ENCODE peak calls at places on chromosome 20, in eight cellular contexts. M is ascending aorta; D is psoas muscle; S is transverse colon; P is naive thymus-derived CD4-positive, alpha-beta T cell; H is mesenchymal stem cell; E is right cardiac atrium; O is fibroblast of lung. R is an unnamed sample.
A peak's percentile ranks its signal among the peaks of the same experiment; 100 is the strongest.

GRCh38 chr20:14879020-14879697 is 541.7 kb upstream of the FLRT3 start:
- DNase-seq in D (no peak), P (no peak), S (no peak), O (peak; percentile 70), M (no peak), E (no peak), H (peak; percentile 55), R (no peak)

GRCh38 chr20:22288957-22289356 is 295.4 kb downstream of the FOXA2 start:
- DNase-seq in O (no peak), M (no peak), H (no peak), S (no peak), P (no peak), E (no peak), D (no peak), R (no peak)

GRCh38 chr20:62768815-62769287 is 27.4 kb upstream of the MRGBP start:
- DNase-seq in M (no peak), H (no peak), D (no peak), P (no peak), E (peak; percentile 33), S (peak; percentile 41), O (no peak), R (peak; percentile 72)

GRCh38 chr20:60294627-60295026 is 336.4 kb downstream of the CDH26 start:
- DNase-seq in O (no peak), E (no peak), M (no peak), H (no peak), S (no peak), P (no peak), D (no peak), R (no peak)

GRCh38 chr20:9262653-9263194 is 193.8 kb downstream of the PLCB4 start:
- DNase-seq in E (no peak), O (peak; percentile 17), H (peak; percentile 57), P (no peak), D (no peak), M (no peak), S (no peak), R (no peak)

GRCh38 chr20:22382742-22383141 is 201.6 kb downstream of the FOXA2 start:
- DNase-seq in O (no peak), H (no peak), S (no peak), D (no peak), P (no peak), E (no peak), M (no peak), R (no peak)

GRCh38 chr20:10939297-10939949 is 265.6 kb upstream of the JAG1 start:
- DNase-seq in P (no peak), S (no peak), H (no peak), E (no peak), O (peak; percentile 12), D (no peak), M (no peak), R (no peak)

GRCh38 chr20:50423758-50424157 is 86.4 kb upstream of the PTPN1 start:
- DNase-seq in M (no peak), E (no peak), O (no peak), S (no peak), D (peak; percentile 43), P (no peak), H (no peak), R (no peak)

GRCh38 chr20:43516251-43516824 is 8.8 kb downstream of the L3MBTL1 start:
- DNase-seq in D (no peak), M (no peak), S (no peak), P (no peak), E (no peak), H (no peak), O (no peak), R (no peak)

GRCh38 chr20:51388756-51389542 is 153.6 kb downstream of the NFATC2 start:
- DNase-seq in O (no peak), S (no peak), E (no peak), M (no peak), D (no peak), P (no peak), H (no peak), R (no peak)

GRCh38 chr20:62227977-62228958 is 8.2 kb upstream of the HRH3 start:
- DNase-seq in S (peak; percentile 29), P (no peak), D (no peak), E (peak; percentile 33), H (no peak), O (no peak), M (no peak), R (no peak)

GRCh38 chr20:10308652-10309051 is 90.0 kb downstream of the SNAP25 start:
- DNase-seq in O (no peak), E (no peak), P (no peak), H (no peak), D (no peak), S (no peak), M (no peak), R (no peak)

GRCh38 chr20:56796345-56796744 is 167.2 kb downstream of the TFAP2C start:
- DNase-seq in O (no peak), S (no peak), H (no peak), D (no peak), M (no peak), E (no peak), P (no peak), R (no peak)

GRCh38 chr20:10239954-10240353 is 21.3 kb downstream of the SNAP25 start:
- DNase-seq in M (no peak), D (no peak), E (peak; percentile 37), O (peak; percentile 58), S (peak; percentile 27), P (no peak), H (peak; percentile 39), R (no peak)

GRCh38 chr20:23646106-23646958 is 8.6 kb upstream of the CST3 start:
- DNase-seq in M (no peak), P (no peak), E (no peak), H (no peak), D (no peak), O (no peak), S (no peak), R (no peak)

GRCh38 chr20:18224968-18225568 is 63.3 kb upstream of the ZNF133 start:
- DNase-seq in H (peak; percentile 54), E (no peak), M (no peak), P (no peak), O (peak; percentile 74), D (peak; percentile 68), S (no peak), R (peak; percentile 29)
- H3K27ac ChIP-seq in H (peak overlapping the region; percentile 69), E (no peak overlapping the region), M (peak overlapping the region; percentile 47), P (no peak overlapping the region), O (no peak overlapping the region), D (no peak overlapping the region), S (no peak overlapping the region), R (peak overlapping the region; percentile 6)

DNA sequence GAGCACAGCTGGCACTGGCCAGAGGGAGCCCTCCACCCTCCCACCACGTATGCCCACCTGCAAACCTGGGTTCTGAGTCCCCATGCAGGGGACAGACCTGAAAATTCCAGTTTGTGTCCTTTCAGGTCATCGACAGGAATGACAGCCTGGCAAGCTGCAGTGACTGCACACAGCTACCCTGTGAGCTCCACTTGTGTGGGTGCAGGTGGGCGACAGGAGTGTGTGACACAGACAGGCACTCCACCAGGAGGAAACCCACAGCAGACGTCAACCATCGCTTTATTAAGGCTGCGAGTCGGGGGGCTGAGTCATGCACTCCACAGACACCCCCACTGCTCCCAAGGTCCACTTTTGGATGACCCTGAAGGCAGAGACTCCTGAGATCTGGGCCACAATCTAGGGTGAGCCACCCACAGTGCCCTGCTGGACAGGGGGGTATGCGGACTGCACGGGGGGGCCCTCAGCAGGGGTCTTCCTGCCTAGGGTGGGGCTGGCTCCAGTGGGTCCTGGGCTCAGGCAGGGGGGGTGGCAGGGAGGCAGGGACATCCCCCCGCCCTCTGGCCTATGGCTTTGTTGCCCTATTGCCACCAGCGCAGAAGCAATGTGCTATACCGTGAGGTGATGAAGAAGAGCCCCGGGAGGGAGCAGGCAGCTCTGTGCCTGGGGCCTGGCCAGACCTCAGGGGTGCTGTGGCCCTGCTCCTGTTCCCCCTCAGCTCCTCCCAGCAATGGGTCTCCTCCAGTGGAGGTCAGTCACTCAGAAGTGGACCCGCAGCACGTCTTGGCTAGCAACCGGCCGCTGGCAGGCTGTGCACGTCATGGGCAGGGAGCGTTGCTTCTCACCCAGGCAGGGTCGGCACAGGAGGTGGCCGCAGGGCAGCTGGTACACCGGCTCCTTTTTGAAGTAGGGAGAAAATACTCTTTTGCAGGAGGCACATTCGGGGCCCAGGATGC is 25.1 kb upstream of the AVP start:
- DNase-seq in H (no peak), E (no peak), D (no peak), M (no peak), P (no peak), O (no peak), S (no peak), R (no peak)
- H3K4me1 ChIP-seq in H (peaks cover 4% of the 10 kb centered on the region), E (no peaks in the 10 kb centered on the region), D (no peaks in the 10 kb centered on the region), M (no peaks in the 10 kb centered on the region), P (no peaks in the 10 kb centered on the region), O (no peaks in the 10 kb centered on the region), S (no peaks in the 10 kb centered on the region), R (no peaks in the 10 kb centered on the region)

GRCh38 chr20:17531537-17532025 is 402 bp upstream of the BFSP1 start:
- DNase-seq in E (no peak), M (no peak), H (no peak), D (no peak), S (no peak), P (no peak), O (no peak), R (no peak)
- H3K27ac ChIP-seq in E (peak overlapping the region; percentile 33), M (peak overlapping the region; percentile 65), H (peak overlapping the region; percentile 51), D (peak overlapping the region; percentile 60), S (peak overlapping the region; percentile 61), P (no peak overlapping the region), O (peak overlapping the region; percentile 46), R (peak overlapping the region; percentile 82)

GRCh38 chr20:63951398-63952209 is 4.6 kb downstream of the UCKL1 start:
- DNase-seq in M (no peak), D (no peak), P (no peak), E (peak; percentile 68), H (no peak), O (no peak), S (peak; percentile 77), R (no peak)

GRCh38 chr20:63952210-63952535 is 4.0 kb downstream of the UCKL1 start:
- DNase-seq in P (no peak), S (no peak), M (no peak), D (no peak), E (peak; percentile 69), H (no peak), O (no peak), R (no peak)

GRCh38 chr20:63947638-63948456 is 8.4 kb downstream of the UCKL1 start:
- DNase-seq in D (no peak), E (peak; percentile 70), M (no peak), P (no peak), O (no peak), S (no peak), H (no peak), R (no peak)

GRCh38 chr20:63952769-63953168 is 3.4 kb downstream of the UCKL1 start:
- DNase-seq in E (peak; percentile 55), H (no peak), M (no peak), P (no peak), O (no peak), S (peak; percentile 57), D (no peak), R (no peak)

DNA sequence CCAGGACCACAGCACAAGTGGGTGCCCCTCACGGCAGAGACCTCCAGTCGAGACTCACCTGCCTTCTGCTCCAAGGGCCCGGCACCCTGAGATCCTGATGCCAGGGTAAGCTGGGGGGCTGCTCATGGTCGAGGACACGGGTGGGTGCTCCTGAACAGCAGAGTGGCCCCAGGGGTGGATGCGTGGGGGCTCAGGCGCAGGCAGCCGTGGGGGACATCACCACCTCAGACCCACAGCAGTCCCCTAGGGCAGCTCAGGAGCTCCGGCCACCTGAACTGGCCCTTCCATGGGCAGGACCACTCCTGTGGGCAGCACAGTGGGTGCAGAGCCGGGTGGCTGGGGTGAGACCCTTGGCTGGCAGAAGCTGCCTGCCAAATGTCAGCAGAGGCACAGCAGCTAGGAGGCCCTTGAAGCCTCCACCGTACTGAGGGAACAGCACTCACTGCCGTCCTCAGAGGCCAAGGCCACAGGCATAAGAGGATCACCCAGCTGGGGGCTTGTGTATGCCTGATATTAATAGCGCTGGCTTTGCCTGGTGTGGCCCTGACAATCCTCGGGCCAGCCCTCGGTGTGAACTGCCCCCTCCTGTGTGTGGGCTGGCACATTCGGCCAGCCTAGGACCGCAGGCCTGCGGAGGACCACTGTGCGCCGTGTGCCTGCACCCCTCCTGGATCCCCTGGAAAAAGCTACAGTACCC is 5.4 kb downstream of the UCKL1 start:
- DNase-seq in P (no peak), E (peak; percentile 77), M (no peak), O (no peak), H (no peak), S (no peak), D (no peak), R (peak; percentile 57)
- H3K4me1 ChIP-seq in P (peaks cover 37% of the 10 kb centered on the region), E (peaks cover 17% of the 10 kb centered on the region), M (peaks cover 19% of the 10 kb centered on the region), O (peaks cover 40% of the 10 kb centered on the region), H (peaks cover 60% of the 10 kb centered on the region), S (peaks cover 64% of the 10 kb centered on the region), D (peaks cover 89% of the 10 kb centered on the region), R (peaks cover 80% of the 10 kb centered on the region)